ENCODE peak calls at places on chromosomes 11 and 22, in eight cellular contexts. U is SJSA1; H is ovary; F is upper lobe of right lung; L is pancreas; G is CD8-positive, alpha-beta T cell; D is mesendoderm; I is neuronal stem cell. M is an unnamed sample.
A peak's percentile ranks its signal among the peaks of the same experiment; 100 is the strongest.

GRCh38 chr22:20063271-20064139 is 16.5 kb upstream of the DGCR8 start:
- DNase-seq in U (no peak), H (no peak), F (no peak), L (no peak), G (no peak), D (no peak), I (no peak), M (no peak)

GRCh38 chr11:115674176-115674575 is 170.0 kb upstream of the CADM1 start:
- DNase-seq in U (no peak), H (no peak), F (no peak), L (no peak), G (no peak), D (peak; percentile 72), I (no peak), M (no peak)

GRCh38 chr11:122723576-122723975 is 68.1 kb downstream of the UBASH3B start:
- DNase-seq in U (peak; percentile 54), H (no peak), F (no peak), L (no peak), G (no peak), D (no peak), I (no peak), M (no peak)

GRCh38 chr11:968822-969221 is 43.2 kb downstream of the AP2A2 start:
- DNase-seq in U (no peak), H (no peak), F (no peak), L (no peak), G (no peak), D (no peak), I (no peak), M (no peak)

GRCh38 chr22:42511401-42511891 is 8.2 kb downstream of the RRP7A start:
- DNase-seq in U (no peak), H (peak; percentile 52), F (no peak), L (no peak), G (no peak), D (no peak), I (no peak), M (peak; percentile 56)

GRCh38 chr22:24133187-24133965 is 47.9 kb upstream of the SUSD2 start:
- DNase-seq in U (no peak), H (no peak), F (peak; percentile 82), L (no peak), G (peak; percentile 78), D (peak; percentile 64), I (no peak), M (no peak)

GRCh38 chr22:49736538-49736937 is 91.1 kb downstream of the BRD1 start:
- DNase-seq in U (peak; percentile 32), H (no peak), F (peak; percentile 41), L (no peak), G (peak; percentile 27), D (no peak), I (no peak), M (no peak)

GRCh38 chr11:122664188-122664587 is 8.7 kb downstream of the UBASH3B start:
- DNase-seq in U (no peak), H (no peak), F (no peak), L (no peak), G (no peak), D (no peak), I (no peak), M (no peak)

GRCh38 chr11:112844530-112844929 is 116.7 kb upstream of the NCAM1 start:
- DNase-seq in U (peak; percentile 57), H (no peak), F (no peak), L (no peak), G (no peak), D (peak; percentile 24), I (peak; percentile 48), M (no peak)

GRCh38 chr11:57368106-57368826 is 12.7 kb downstream of the PRG3 start:
- DNase-seq in U (no peak), H (no peak), F (peak; percentile 86), L (peak; percentile 23), G (no peak), D (no peak), I (no peak), M (no peak)

GRCh38 chr11:22976146-22976545 is 115.9 kb upstream of the CCDC179 start:
- DNase-seq in U (no peak), H (no peak), F (no peak), L (peak; percentile 65), G (no peak), D (peak; percentile 19), I (no peak), M (no peak)

GRCh38 chr11:69382131-69383128 is 88.5 kb downstream of the MYEOV start:
- DNase-seq in U (peak; percentile 100), H (peak; percentile 40), F (peak; percentile 67), L (no peak), G (no peak), D (peak; percentile 48), I (no peak), M (no peak)

GRCh38 chr11:94769897-94770296 is 1.7 kb downstream of the AMOTL1 start:
- DNase-seq in U (no peak), H (no peak), F (no peak), L (peak; percentile 38), G (no peak), D (no peak), I (no peak), M (no peak)

GRCh38 chr22:46587067-46587471 is 33.1 kb upstream of the GRAMD4 start:
- DNase-seq in U (no peak), H (no peak), F (no peak), L (no peak), G (no peak), D (no peak), I (no peak), M (no peak)

GRCh38 chr11:36565033-36565610 is 2.7 kb upstream of the RAG1 start:
- DNase-seq in U (no peak), H (no peak), F (no peak), L (no peak), G (no peak), D (no peak), I (no peak), M (no peak)

GRCh38 chr22:27801616-27802388 is at the start of gene MN1:
- DNase-seq in U (no peak), H (peak; percentile 75), F (peak; percentile 72), L (no peak), G (peak; percentile 75), D (no peak), I (peak; percentile 79), M (peak; percentile 42)

GRCh38 chr11:131486100-131486499 is 115.7 kb downstream of the NTM start:
- DNase-seq in U (no peak), H (no peak), F (no peak), L (no peak), G (no peak), D (no peak), I (no peak), M (no peak)

GRCh38 chr22:27133951-27134664 is 476.7 kb downstream of the MIAT start:
- DNase-seq in U (peak; percentile 84), H (no peak), F (no peak), L (no peak), G (no peak), D (peak; percentile 27), I (no peak), M (no peak)

GRCh38 chr11:32325187-32325586 is 110.2 kb downstream of the WT1 start:
- DNase-seq in U (no peak), H (no peak), F (no peak), L (no peak), G (no peak), D (no peak), I (no peak), M (no peak)

GRCh38 chr11:84566681-84567080 is 1060.5 kb downstream of the DLG2 start:
- DNase-seq in U (no peak), H (no peak), F (no peak), L (no peak), G (no peak), D (no peak), I (no peak), M (no peak)

GRCh38 chr11:68581439-68581838 is 102.9 kb upstream of the GAL start:
- DNase-seq in U (no peak), H (no peak), F (peak; percentile 73), L (no peak), G (no peak), D (no peak), I (no peak), M (no peak)

GRCh38 chr11:69465236-69466000 is 16.0 kb upstream of the LINC01488 start:
- DNase-seq in U (no peak), H (no peak), F (no peak), L (no peak), G (no peak), D (no peak), I (no peak), M (peak; percentile 56)

GRCh38 chr11:119518746-119519382 is 95.9 kb upstream of the THY1 start:
- DNase-seq in U (no peak), H (no peak), F (no peak), L (no peak), G (no peak), D (peak; percentile 83), I (peak; percentile 76), M (no peak)

DNA sequence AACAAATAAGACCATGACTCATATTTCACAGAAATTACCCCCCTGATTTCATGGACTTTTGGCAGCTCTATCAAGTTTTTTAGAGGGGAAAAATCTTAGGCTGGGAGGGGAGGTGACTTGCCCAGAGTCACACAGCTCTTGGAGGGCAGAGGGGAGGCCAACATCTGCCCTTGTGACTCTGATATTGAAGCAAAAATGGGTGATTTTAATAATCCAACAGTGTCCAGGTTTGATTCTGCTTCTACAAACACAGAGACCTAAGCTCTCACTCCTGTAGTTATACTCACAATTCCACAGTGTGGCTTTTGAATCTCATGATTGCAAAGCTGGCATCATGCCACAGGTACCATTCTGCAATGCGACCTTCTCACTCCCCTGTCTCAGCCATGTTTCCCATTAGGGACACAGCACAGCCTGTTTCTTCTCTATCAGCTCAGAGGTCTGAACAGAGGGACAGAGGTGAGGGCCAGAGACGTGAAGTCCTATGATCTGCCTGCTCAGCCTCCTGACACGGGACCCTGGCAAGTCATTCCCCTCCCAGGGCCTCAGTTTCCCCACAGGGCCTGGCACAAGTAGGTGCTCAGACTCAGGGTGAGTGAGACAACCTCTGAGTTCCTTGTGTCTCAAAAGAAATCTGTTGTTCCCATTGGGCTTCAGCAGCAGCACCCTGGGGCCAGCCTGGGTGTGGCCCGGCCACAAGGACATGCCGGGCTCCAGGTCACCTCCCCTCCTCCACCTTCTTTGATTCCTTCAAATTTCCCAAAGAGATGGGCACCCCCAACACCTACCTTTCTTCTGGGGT is 778 bp downstream of the APOL2 start:
- DNase-seq in U (peak; percentile 39), H (no peak), F (no peak), L (peak; percentile 25), G (no peak), D (no peak), I (no peak), M (peak; percentile 45)
- H3K4me1 ChIP-seq in U (peaks cover 21% of the 10 kb centered on the region), H (peaks cover 16% of the 10 kb centered on the region), F (peaks cover 48% of the 10 kb centered on the region), L (peaks cover 3% of the 10 kb centered on the region), G (peaks cover 38% of the 10 kb centered on the region), D (peaks cover 2% of the 10 kb centered on the region), I (peaks cover 10% of the 10 kb centered on the region), M (peaks cover 18% of the 10 kb centered on the region)

GRCh38 chr11:85643255-85643654 is 4.5 kb upstream of the TMEM126A start:
- DNase-seq in U (no peak), H (peak; percentile 43), F (no peak), L (peak; percentile 31), G (no peak), D (peak; percentile 38), I (no peak), M (no peak)
- H3K27ac ChIP-seq in U (no peak overlapping the region), H (no peak overlapping the region), F (no peak overlapping the region), L (no peak overlapping the region), G (no peak overlapping the region), D (no peak overlapping the region), I (no peak overlapping the region), M (no peak overlapping the region)

GRCh38 chr22:32336185-32336603 is 21.5 kb upstream of the RFPL3 start:
- DNase-seq in U (peak; percentile 11), H (no peak), F (peak; percentile 19), L (no peak), G (no peak), D (peak; percentile 48), I (peak; percentile 78), M (no peak)
- H3K27me3 ChIP-seq in U (no peaks in the 10 kb centered on the region), H (no peaks in the 10 kb centered on the region), F (no peaks in the 10 kb centered on the region), L (no peaks in the 10 kb centered on the region), G (no peaks in the 10 kb centered on the region), D (no peaks in the 10 kb centered on the region), I (no peaks in the 10 kb centered on the region), M (no peaks in the 10 kb centered on the region)

GRCh38 chr11:27242591-27242990 is 120.4 kb downstream of the CCDC34 start:
- DNase-seq in U (peak; percentile 89), H (no peak), F (no peak), L (no peak), G (no peak), D (peak; percentile 82), I (no peak), M (no peak)
- H3K4me1 ChIP-seq in U (peaks cover 31% of the 10 kb centered on the region), H (no peaks in the 10 kb centered on the region), F (no peaks in the 10 kb centered on the region), L (no peaks in the 10 kb centered on the region), G (no peaks in the 10 kb centered on the region), D (peaks cover 7% of the 10 kb centered on the region), I (peaks cover 2% of the 10 kb centered on the region), M (no peaks in the 10 kb centered on the region)